ENCODE peak calls at places on chromosome 4, in nine cellular contexts. One of them, this sample, is unnamed.

GRCh38 chr4:1187182-1187581 is 14.8 kb upstream of the SPON2 start:
- DNase-seq in IMR-90: peak
- DNase-seq in hypothalamus: no peak
- DNase-seq in hepatic stellate cell: no peak
- DNase-seq in esophagus squamous epithelium: no peak
- DNase-seq in cardiac fibroblast: no peak
- DNase-seq in EH: peak
- DNase-seq in NCI-H1417 treated with DMSO at 0.1 percent for 48 hours: no peak
- DNase-seq in WTC11: no peak
- DNase-seq in this sample: no peak

GRCh38 chr4:53522334-53522733 is 69.0 kb downstream of the LNX1 start:
- DNase-seq in IMR-90: peak
- DNase-seq in hypothalamus: no peak
- DNase-seq in hepatic stellate cell: no peak
- DNase-seq in esophagus squamous epithelium: no peak
- DNase-seq in cardiac fibroblast: no peak
- DNase-seq in EH: no peak
- DNase-seq in NCI-H1417 treated with DMSO at 0.1 percent for 48 hours: no peak
- DNase-seq in WTC11: no peak
- DNase-seq in this sample: no peak

GRCh38 chr4:24754586-24754985 is 40.8 kb upstream of the SOD3 start:
- DNase-seq in IMR-90: no peak
- DNase-seq in hypothalamus: no peak
- DNase-seq in hepatic stellate cell: no peak
- DNase-seq in esophagus squamous epithelium: no peak
- DNase-seq in cardiac fibroblast: no peak
- DNase-seq in EH: peak
- DNase-seq in NCI-H1417 treated with DMSO at 0.1 percent for 48 hours: no peak
- DNase-seq in WTC11: no peak
- DNase-seq in this sample: no peak

GRCh38 chr4:140103676-140104075 is 50.3 kb downstream of the MAML3 start:
- DNase-seq in IMR-90: peak
- DNase-seq in hypothalamus: no peak
- DNase-seq in hepatic stellate cell: no peak
- DNase-seq in esophagus squamous epithelium: no peak
- DNase-seq in cardiac fibroblast: peak
- DNase-seq in EH: peak
- DNase-seq in NCI-H1417 treated with DMSO at 0.1 percent for 48 hours: no peak
- DNase-seq in WTC11: no peak
- DNase-seq in this sample: no peak

GRCh38 chr4:76630748-76631147 is 195.7 kb downstream of the SHROOM3 start:
- DNase-seq in IMR-90: peak
- DNase-seq in hypothalamus: no peak
- DNase-seq in hepatic stellate cell: no peak
- DNase-seq in esophagus squamous epithelium: no peak
- DNase-seq in cardiac fibroblast: no peak
- DNase-seq in EH: peak
- DNase-seq in NCI-H1417 treated with DMSO at 0.1 percent for 48 hours: no peak
- DNase-seq in WTC11: no peak
- DNase-seq in this sample: no peak

GRCh38 chr4:8346838-8347605 is 77.5 kb downstream of the HTRA3 start:
- DNase-seq in IMR-90: no peak
- DNase-seq in hypothalamus: peak
- DNase-seq in hepatic stellate cell: no peak
- DNase-seq in esophagus squamous epithelium: no peak
- DNase-seq in cardiac fibroblast: no peak
- DNase-seq in EH: no peak
- DNase-seq in NCI-H1417 treated with DMSO at 0.1 percent for 48 hours: no peak
- DNase-seq in WTC11: no peak
- DNase-seq in this sample: no peak

GRCh38 chr4:1290165-1290977 is 680 bp downstream of the MAEA start:
- DNase-seq in IMR-90: peak
- DNase-seq in hypothalamus: no peak
- DNase-seq in hepatic stellate cell: no peak
- DNase-seq in esophagus squamous epithelium: no peak
- DNase-seq in cardiac fibroblast: no peak
- DNase-seq in EH: peak
- DNase-seq in NCI-H1417 treated with DMSO at 0.1 percent for 48 hours: no peak
- DNase-seq in WTC11: no peak
- DNase-seq in this sample: no peak

GRCh38 chr4:69025191-69025998 is 70.9 kb upstream of the UGT2B7 start:
- DNase-seq in IMR-90: no peak
- DNase-seq in hypothalamus: no peak
- DNase-seq in hepatic stellate cell: no peak
- DNase-seq in esophagus squamous epithelium: no peak
- DNase-seq in cardiac fibroblast: no peak
- DNase-seq in EH: no peak
- DNase-seq in NCI-H1417 treated with DMSO at 0.1 percent for 48 hours: no peak
- DNase-seq in WTC11: peak
- DNase-seq in this sample: no peak

GRCh38 chr4:67558493-67558892 is at the start of gene STAP1:
- DNase-seq in IMR-90: no peak
- DNase-seq in hypothalamus: no peak
- DNase-seq in hepatic stellate cell: no peak
- DNase-seq in esophagus squamous epithelium: no peak
- DNase-seq in cardiac fibroblast: no peak
- DNase-seq in EH: no peak
- DNase-seq in NCI-H1417 treated with DMSO at 0.1 percent for 48 hours: no peak
- DNase-seq in WTC11: no peak
- DNase-seq in this sample: no peak

GRCh38 chr4:73762409-73762808 is 22.0 kb downstream of the CXCL8 start:
- DNase-seq in IMR-90: no peak
- DNase-seq in hypothalamus: no peak
- DNase-seq in hepatic stellate cell: no peak
- DNase-seq in esophagus squamous epithelium: no peak
- DNase-seq in cardiac fibroblast: no peak
- DNase-seq in EH: no peak
- DNase-seq in NCI-H1417 treated with DMSO at 0.1 percent for 48 hours: no peak
- DNase-seq in WTC11: no peak
- DNase-seq in this sample: no peak

GRCh38 chr4:165684177-165684870 is 188.7 kb upstream of the TLL1 start:
- DNase-seq in IMR-90: no peak
- DNase-seq in hypothalamus: no peak
- DNase-seq in hepatic stellate cell: peak
- DNase-seq in esophagus squamous epithelium: no peak
- DNase-seq in cardiac fibroblast: peak
- DNase-seq in EH: peak
- DNase-seq in NCI-H1417 treated with DMSO at 0.1 percent for 48 hours: no peak
- DNase-seq in WTC11: no peak
- DNase-seq in this sample: no peak

GRCh38 chr4:19879330-19879729 is 372.4 kb upstream of the SLIT2 start:
- DNase-seq in IMR-90: no peak
- DNase-seq in hypothalamus: no peak
- DNase-seq in hepatic stellate cell: no peak
- DNase-seq in esophagus squamous epithelium: no peak
- DNase-seq in cardiac fibroblast: no peak
- DNase-seq in EH: peak
- DNase-seq in NCI-H1417 treated with DMSO at 0.1 percent for 48 hours: no peak
- DNase-seq in WTC11: no peak
- DNase-seq in this sample: no peak

GRCh38 chr4:34091451-34091850 is 2152.9 kb downstream of the ARAP2 start:
- DNase-seq in IMR-90: no peak
- DNase-seq in hypothalamus: no peak
- DNase-seq in hepatic stellate cell: no peak
- DNase-seq in esophagus squamous epithelium: no peak
- DNase-seq in cardiac fibroblast: peak
- DNase-seq in EH: peak
- DNase-seq in NCI-H1417 treated with DMSO at 0.1 percent for 48 hours: no peak
- DNase-seq in WTC11: no peak
- DNase-seq in this sample: no peak

GRCh38 chr4:183872531-183872930 is 32.6 kb upstream of the STOX2 start:
- DNase-seq in IMR-90: peak
- DNase-seq in hypothalamus: no peak
- DNase-seq in hepatic stellate cell: no peak
- DNase-seq in esophagus squamous epithelium: no peak
- DNase-seq in cardiac fibroblast: peak
- DNase-seq in EH: no peak
- DNase-seq in NCI-H1417 treated with DMSO at 0.1 percent for 48 hours: no peak
- DNase-seq in WTC11: no peak
- DNase-seq in this sample: no peak

GRCh38 chr4:4425696-4426095 is 38.8 kb downstream of the NSG1 start:
- DNase-seq in IMR-90: no peak
- DNase-seq in hypothalamus: no peak
- DNase-seq in hepatic stellate cell: no peak
- DNase-seq in esophagus squamous epithelium: no peak
- DNase-seq in cardiac fibroblast: no peak
- DNase-seq in EH: no peak
- DNase-seq in NCI-H1417 treated with DMSO at 0.1 percent for 48 hours: no peak
- DNase-seq in WTC11: peak
- DNase-seq in this sample: no peak

GRCh38 chr4:176393306-176394013 is 73.7 kb downstream of the SPCS3 start:
- DNase-seq in IMR-90: peak
- DNase-seq in hypothalamus: no peak
- DNase-seq in hepatic stellate cell: no peak
- DNase-seq in esophagus squamous epithelium: no peak
- DNase-seq in cardiac fibroblast: no peak
- DNase-seq in EH: peak
- DNase-seq in NCI-H1417 treated with DMSO at 0.1 percent for 48 hours: no peak
- DNase-seq in WTC11: peak
- DNase-seq in this sample: no peak